ENCODE peak calls at places on chromosomes 4 and X, in seven cellular contexts. One of them, this sample, is unnamed.

GRCh38 chr4:124018383-124019317 is 622.1 kb downstream of the SPRY1 start:
- DNase-seq in fibroblast of lung: peak; percentile 62
- DNase-seq in CD4-positive, alpha-beta memory T cell: no peak
- DNase-seq in suprapubic skin: peak; percentile 78
- DNase-seq in PC-3: no peak
- DNase-seq in CD8-positive, alpha-beta T cell: no peak
- DNase-seq in colonic mucosa: no peak
- DNase-seq in this sample: peak; percentile 43

GRCh38 chr4:138702471-138702870 is 313.1 kb upstream of the NOCT start:
- DNase-seq in CD8-positive, alpha-beta T cell: no peak
- DNase-seq in PC-3: no peak
- DNase-seq in fibroblast of lung: no peak
- DNase-seq in CD4-positive, alpha-beta memory T cell: no peak
- DNase-seq in colonic mucosa: no peak
- DNase-seq in suprapubic skin: no peak
- DNase-seq in this sample: no peak

GRCh38 chrX:73262991-73263390 is 48.3 kb upstream of the NAP1L2 start:
- DNase-seq in PC-3: peak; percentile 38
- DNase-seq in colonic mucosa: no peak
- DNase-seq in suprapubic skin: no peak
- DNase-seq in CD8-positive, alpha-beta T cell: no peak
- DNase-seq in CD4-positive, alpha-beta memory T cell: peak; percentile 7
- DNase-seq in fibroblast of lung: peak; percentile 1
- DNase-seq in this sample: peak; percentile 10

GRCh38 chr4:43843501-43843900 is 605.1 kb downstream of the KCTD8 start:
- DNase-seq in PC-3: peak; percentile 54
- DNase-seq in suprapubic skin: no peak
- DNase-seq in colonic mucosa: no peak
- DNase-seq in CD4-positive, alpha-beta memory T cell: no peak
- DNase-seq in CD8-positive, alpha-beta T cell: no peak
- DNase-seq in fibroblast of lung: peak; percentile 62
- DNase-seq in this sample: no peak

GRCh38 chr4:11228575-11228974 is 200.1 kb downstream of the HS3ST1 start:
- DNase-seq in suprapubic skin: no peak
- DNase-seq in CD8-positive, alpha-beta T cell: no peak
- DNase-seq in CD4-positive, alpha-beta memory T cell: no peak
- DNase-seq in fibroblast of lung: no peak
- DNase-seq in PC-3: peak; percentile 79
- DNase-seq in colonic mucosa: no peak
- DNase-seq in this sample: no peak

GRCh38 chrX:50691820-50692219 is 122.2 kb downstream of the SHROOM4 start:
- DNase-seq in colonic mucosa: peak; percentile 21
- DNase-seq in fibroblast of lung: peak; percentile 23
- DNase-seq in PC-3: peak; percentile 75
- DNase-seq in CD8-positive, alpha-beta T cell: no peak
- DNase-seq in suprapubic skin: no peak
- DNase-seq in CD4-positive, alpha-beta memory T cell: peak; percentile 37
- DNase-seq in this sample: peak; percentile 75

GRCh38 chr4:175705407-175705806 is 106.7 kb downstream of the GPM6A start:
- DNase-seq in fibroblast of lung: peak; percentile 74
- DNase-seq in PC-3: no peak
- DNase-seq in CD4-positive, alpha-beta memory T cell: no peak
- DNase-seq in colonic mucosa: no peak
- DNase-seq in suprapubic skin: no peak
- DNase-seq in CD8-positive, alpha-beta T cell: no peak
- DNase-seq in this sample: peak; percentile 21

GRCh38 chr4:169243808-169244207 is 26.9 kb downstream of the SH3RF1 start:
- DNase-seq in CD8-positive, alpha-beta T cell: no peak
- DNase-seq in suprapubic skin: no peak
- DNase-seq in CD4-positive, alpha-beta memory T cell: no peak
- DNase-seq in colonic mucosa: no peak
- DNase-seq in PC-3: no peak
- DNase-seq in fibroblast of lung: peak; percentile 90
- DNase-seq in this sample: peak; percentile 92

GRCh38 chr4:6591781-6592180 is 16.8 kb downstream of the MAN2B2 start:
- DNase-seq in colonic mucosa: no peak
- DNase-seq in CD8-positive, alpha-beta T cell: no peak
- DNase-seq in fibroblast of lung: no peak
- DNase-seq in CD4-positive, alpha-beta memory T cell: no peak
- DNase-seq in PC-3: no peak
- DNase-seq in suprapubic skin: no peak
- DNase-seq in this sample: no peak

GRCh38 chrX:65516756-65517155 is 17.8 kb downstream of the LAS1L start:
- DNase-seq in suprapubic skin: no peak
- DNase-seq in CD4-positive, alpha-beta memory T cell: no peak
- DNase-seq in colonic mucosa: no peak
- DNase-seq in CD8-positive, alpha-beta T cell: no peak
- DNase-seq in fibroblast of lung: no peak
- DNase-seq in PC-3: no peak
- DNase-seq in this sample: no peak

GRCh38 chr4:86965019-86965976 is 30.5 kb downstream of the AFF1 start:
- DNase-seq in colonic mucosa: no peak
- DNase-seq in fibroblast of lung: no peak
- DNase-seq in CD4-positive, alpha-beta memory T cell: no peak
- DNase-seq in suprapubic skin: no peak
- DNase-seq in PC-3: no peak
- DNase-seq in CD8-positive, alpha-beta T cell: no peak
- DNase-seq in this sample: no peak

GRCh38 chrX:65035451-65035779 is 59.2 kb upstream of the ZC4H2 start:
- DNase-seq in colonic mucosa: no peak
- DNase-seq in fibroblast of lung: peak; percentile 3
- DNase-seq in suprapubic skin: no peak
- DNase-seq in CD8-positive, alpha-beta T cell: no peak
- DNase-seq in CD4-positive, alpha-beta memory T cell: no peak
- DNase-seq in PC-3: peak; percentile 36
- DNase-seq in this sample: peak; percentile 47

GRCh38 chr4:101171747-101172146 is 175.6 kb downstream of the PPP3CA start:
- DNase-seq in colonic mucosa: no peak
- DNase-seq in fibroblast of lung: peak; percentile 61
- DNase-seq in PC-3: peak; percentile 80
- DNase-seq in suprapubic skin: no peak
- DNase-seq in CD4-positive, alpha-beta memory T cell: no peak
- DNase-seq in CD8-positive, alpha-beta T cell: no peak
- DNase-seq in this sample: no peak

GRCh38 chr4:23789765-23790164 is 100.1 kb downstream of the PPARGC1A start:
- DNase-seq in fibroblast of lung: peak; percentile 83
- DNase-seq in CD8-positive, alpha-beta T cell: no peak
- DNase-seq in suprapubic skin: peak; percentile 66
- DNase-seq in colonic mucosa: no peak
- DNase-seq in PC-3: no peak
- DNase-seq in CD4-positive, alpha-beta memory T cell: no peak
- DNase-seq in this sample: no peak

DNA sequence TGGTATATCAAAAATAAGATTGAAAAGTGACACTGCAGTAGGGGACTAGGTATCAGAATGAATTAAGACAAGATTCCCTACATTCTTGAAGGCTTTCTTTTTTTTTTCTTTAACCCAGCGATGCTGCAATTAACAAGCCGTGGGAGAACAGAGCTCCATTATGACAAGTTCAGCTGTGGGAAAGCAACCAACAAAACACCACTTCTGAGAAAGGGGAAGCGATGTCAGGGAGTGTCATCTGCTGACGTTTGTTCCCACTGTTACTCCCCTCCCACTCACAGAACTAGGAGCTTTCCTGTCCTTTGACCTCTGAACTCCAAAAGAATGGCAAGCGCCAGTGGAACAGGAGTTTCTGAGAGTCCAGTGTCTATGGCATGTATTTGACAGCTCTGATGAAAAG is 90.2 kb upstream of the SLITRK2 start:
- DNase-seq in colonic mucosa: no peak
- DNase-seq in PC-3: no peak
- DNase-seq in fibroblast of lung: no peak
- DNase-seq in suprapubic skin: no peak
- DNase-seq in CD8-positive, alpha-beta T cell: no peak
- DNase-seq in CD4-positive, alpha-beta memory T cell: no peak
- DNase-seq in this sample: no peak
- H3K9me3 ChIP-seq in colonic mucosa: no peaks in the 10 kb centered on the region
- H3K9me3 ChIP-seq in PC-3: no peaks in the 10 kb centered on the region
- H3K9me3 ChIP-seq in fibroblast of lung: no peaks in the 10 kb centered on the region
- H3K9me3 ChIP-seq in suprapubic skin: no peaks in the 10 kb centered on the region
- H3K9me3 ChIP-seq in CD8-positive, alpha-beta T cell: no peaks in the 10 kb centered on the region
- H3K9me3 ChIP-seq in CD4-positive, alpha-beta memory T cell: no peaks in the 10 kb centered on the region
- H3K9me3 ChIP-seq in this sample: no peaks in the 10 kb centered on the region

GRCh38 chrX:47864785-47865184 is 28.1 kb downstream of the ZNF81 start:
- DNase-seq in CD4-positive, alpha-beta memory T cell: no peak
- DNase-seq in suprapubic skin: no peak
- DNase-seq in colonic mucosa: no peak
- DNase-seq in PC-3: no peak
- DNase-seq in CD8-positive, alpha-beta T cell: no peak
- DNase-seq in fibroblast of lung: no peak
- DNase-seq in this sample: peak; percentile 1
- H3K9me3 ChIP-seq in CD4-positive, alpha-beta memory T cell: no peaks in the 10 kb centered on the region
- H3K9me3 ChIP-seq in suprapubic skin: no peaks in the 10 kb centered on the region
- H3K9me3 ChIP-seq in colonic mucosa: no peaks in the 10 kb centered on the region
- H3K9me3 ChIP-seq in PC-3: no peaks in the 10 kb centered on the region
- H3K9me3 ChIP-seq in CD8-positive, alpha-beta T cell: no peaks in the 10 kb centered on the region
- H3K9me3 ChIP-seq in fibroblast of lung: no peaks in the 10 kb centered on the region
- H3K9me3 ChIP-seq in this sample: no peaks in the 10 kb centered on the region

GRCh38 chr4:126109836-126110235 is 795.1 kb downstream of the FAT4 start:
- DNase-seq in colonic mucosa: no peak
- DNase-seq in PC-3: no peak
- DNase-seq in suprapubic skin: no peak
- DNase-seq in fibroblast of lung: no peak
- DNase-seq in CD4-positive, alpha-beta memory T cell: no peak
- DNase-seq in CD8-positive, alpha-beta T cell: no peak
- DNase-seq in this sample: no peak

DNA sequence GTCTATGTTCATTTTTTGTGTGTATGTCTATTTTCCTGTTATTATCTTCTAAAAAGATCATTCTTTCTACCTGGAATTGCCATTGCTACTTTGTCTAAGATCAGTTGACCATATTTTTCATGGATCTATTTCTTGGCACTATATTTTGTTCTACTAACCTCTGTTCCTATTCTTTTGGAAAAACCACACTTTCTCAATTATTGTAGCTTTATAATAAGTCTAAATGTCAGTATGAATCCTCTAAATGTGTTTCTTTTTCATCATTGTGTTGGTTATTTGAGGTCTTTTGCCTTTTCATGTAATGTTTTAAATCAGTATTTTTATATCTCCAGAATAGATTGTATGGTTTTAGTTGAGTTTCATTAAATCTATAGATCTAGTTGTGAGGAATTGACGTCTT is 798.3 kb downstream of the FAT4 start:
- DNase-seq in fibroblast of lung: no peak
- DNase-seq in suprapubic skin: no peak
- DNase-seq in colonic mucosa: no peak
- DNase-seq in CD4-positive, alpha-beta memory T cell: no peak
- DNase-seq in CD8-positive, alpha-beta T cell: no peak
- DNase-seq in PC-3: no peak
- DNase-seq in this sample: no peak
- H3K9me3 ChIP-seq in fibroblast of lung: no peaks in the 10 kb centered on the region
- H3K9me3 ChIP-seq in suprapubic skin: peaks cover 4% of the 10 kb centered on the region
- H3K9me3 ChIP-seq in colonic mucosa: no peaks in the 10 kb centered on the region
- H3K9me3 ChIP-seq in CD4-positive, alpha-beta memory T cell: no peaks in the 10 kb centered on the region
- H3K9me3 ChIP-seq in CD8-positive, alpha-beta T cell: no peaks in the 10 kb centered on the region
- H3K9me3 ChIP-seq in PC-3: peaks cover 3% of the 10 kb centered on the region
- H3K9me3 ChIP-seq in this sample: peaks cover 64% of the 10 kb centered on the region

GRCh38 chr4:1258457-1258856 is 9.5 kb upstream of the CTBP1 start:
- DNase-seq in CD4-positive, alpha-beta memory T cell: no peak
- DNase-seq in fibroblast of lung: no peak
- DNase-seq in PC-3: no peak
- DNase-seq in suprapubic skin: no peak
- DNase-seq in colonic mucosa: no peak
- DNase-seq in CD8-positive, alpha-beta T cell: no peak
- DNase-seq in this sample: no peak

GRCh38 chr4:1253831-1254230 is 4.9 kb upstream of the CTBP1 start:
- DNase-seq in PC-3: no peak
- DNase-seq in fibroblast of lung: no peak
- DNase-seq in CD4-positive, alpha-beta memory T cell: peak; percentile 28
- DNase-seq in CD8-positive, alpha-beta T cell: no peak
- DNase-seq in suprapubic skin: no peak
- DNase-seq in colonic mucosa: no peak
- DNase-seq in this sample: no peak

GRCh38 chr4:1255699-1256098 is 6.8 kb upstream of the CTBP1 start:
- DNase-seq in fibroblast of lung: no peak
- DNase-seq in PC-3: no peak
- DNase-seq in CD8-positive, alpha-beta T cell: no peak
- DNase-seq in suprapubic skin: no peak
- DNase-seq in colonic mucosa: no peak
- DNase-seq in CD4-positive, alpha-beta memory T cell: no peak
- DNase-seq in this sample: no peak

GRCh38 chr4:1252928-1253492 is 4.1 kb upstream of the CTBP1 start:
- DNase-seq in fibroblast of lung: no peak
- DNase-seq in suprapubic skin: no peak
- DNase-seq in PC-3: no peak
- DNase-seq in colonic mucosa: no peak
- DNase-seq in CD4-positive, alpha-beta memory T cell: no peak
- DNase-seq in CD8-positive, alpha-beta T cell: no peak
- DNase-seq in this sample: no peak

DNA sequence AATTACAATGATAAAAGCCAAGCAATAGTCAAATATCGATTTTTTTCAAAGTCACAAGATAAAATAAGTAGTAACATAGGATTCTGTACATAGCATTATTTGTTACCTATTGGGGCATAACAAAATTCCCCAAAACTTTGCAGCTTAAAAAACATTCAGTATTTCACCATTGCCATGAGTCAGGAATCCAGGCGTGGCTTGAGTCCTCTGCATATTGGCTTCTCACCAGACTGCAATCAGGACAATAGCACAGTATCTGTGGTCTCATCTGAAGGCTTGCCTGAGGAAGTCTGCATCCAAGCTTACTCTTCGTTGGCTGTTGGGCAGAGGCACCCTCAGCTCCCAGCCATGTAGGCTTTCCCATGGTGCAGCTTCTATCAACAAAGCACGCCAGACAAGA is 6.2 kb upstream of the CTBP1 start:
- DNase-seq in suprapubic skin: no peak
- DNase-seq in fibroblast of lung: no peak
- DNase-seq in colonic mucosa: no peak
- DNase-seq in CD4-positive, alpha-beta memory T cell: no peak
- DNase-seq in PC-3: no peak
- DNase-seq in CD8-positive, alpha-beta T cell: no peak
- DNase-seq in this sample: no peak
- H3K9me3 ChIP-seq in suprapubic skin: no peaks in the 10 kb centered on the region
- H3K9me3 ChIP-seq in fibroblast of lung: no peaks in the 10 kb centered on the region
- H3K9me3 ChIP-seq in colonic mucosa: no peaks in the 10 kb centered on the region
- H3K9me3 ChIP-seq in CD4-positive, alpha-beta memory T cell: no peaks in the 10 kb centered on the region
- H3K9me3 ChIP-seq in PC-3: no peaks in the 10 kb centered on the region
- H3K9me3 ChIP-seq in CD8-positive, alpha-beta T cell: no peaks in the 10 kb centered on the region
- H3K9me3 ChIP-seq in this sample: peaks cover 36% of the 10 kb centered on the region

GRCh38 chrX:41452565-41452964 is 5.4 kb downstream of the NYX start:
- DNase-seq in PC-3: no peak
- DNase-seq in CD8-positive, alpha-beta T cell: no peak
- DNase-seq in fibroblast of lung: peak; percentile 19
- DNase-seq in CD4-positive, alpha-beta memory T cell: no peak
- DNase-seq in suprapubic skin: no peak
- DNase-seq in colonic mucosa: no peak
- DNase-seq in this sample: peak; percentile 34

GRCh38 chrX:41452972-41453371 is 5.8 kb downstream of the NYX start:
- DNase-seq in CD4-positive, alpha-beta memory T cell: no peak
- DNase-seq in colonic mucosa: no peak
- DNase-seq in PC-3: no peak
- DNase-seq in fibroblast of lung: peak; percentile 81
- DNase-seq in CD8-positive, alpha-beta T cell: no peak
- DNase-seq in suprapubic skin: no peak
- DNase-seq in this sample: peak; percentile 86

GRCh38 chrX:41459714-41460113 is 12.6 kb downstream of the NYX start:
- DNase-seq in colonic mucosa: no peak
- DNase-seq in fibroblast of lung: no peak
- DNase-seq in CD4-positive, alpha-beta memory T cell: no peak
- DNase-seq in PC-3: peak; percentile 24
- DNase-seq in CD8-positive, alpha-beta T cell: no peak
- DNase-seq in suprapubic skin: no peak
- DNase-seq in this sample: no peak

GRCh38 chrX:41457618-41458192 is 10.6 kb downstream of the NYX start:
- DNase-seq in CD4-positive, alpha-beta memory T cell: no peak
- DNase-seq in CD8-positive, alpha-beta T cell: no peak
- DNase-seq in colonic mucosa: no peak
- DNase-seq in suprapubic skin: no peak
- DNase-seq in PC-3: peak; percentile 6
- DNase-seq in fibroblast of lung: no peak
- DNase-seq in this sample: no peak
- H3K9me3 ChIP-seq in CD4-positive, alpha-beta memory T cell: no peaks in the 10 kb centered on the region
- H3K9me3 ChIP-seq in CD8-positive, alpha-beta T cell: no peaks in the 10 kb centered on the region
- H3K9me3 ChIP-seq in colonic mucosa: no peaks in the 10 kb centered on the region
- H3K9me3 ChIP-seq in suprapubic skin: no peaks in the 10 kb centered on the region
- H3K9me3 ChIP-seq in PC-3: no peaks in the 10 kb centered on the region
- H3K9me3 ChIP-seq in fibroblast of lung: no peaks in the 10 kb centered on the region
- H3K9me3 ChIP-seq in this sample: no peaks in the 10 kb centered on the region

This sample was measured in adipocyte.